ENCODE peak calls at places on chromosomes 1 and 21, in four cellular contexts. B, D, I and H are unnamed samples.

GRCh38 chr1:77412794-77413530 is 131.1 kb downstream of the AK5 start:
- DNase-seq in B (no peak), I (no peak), D (no peak), H (no peak)

GRCh38 chr1:244154882-244155531 is 103.9 kb downstream of the ZBTB18 start:
- DNase-seq in D (peak; percentile 81), I (no peak), B (no peak), H (no peak)

GRCh38 chr1:164320780-164321683 is 238.0 kb upstream of the PBX1 start:
- DNase-seq in I (no peak), B (no peak), D (peak; percentile 65), H (no peak)

GRCh38 chr1:147781056-147781471 is 20.7 kb upstream of the GJA5 start:
- DNase-seq in B (no peak), D (no peak), I (no peak), H (no peak)

GRCh38 chr1:68745006-68745405 is 248.1 kb upstream of the DEPDC1 start:
- DNase-seq in D (no peak), I (no peak), B (no peak), H (no peak)

GRCh38 chr1:224300346-224300745 is 29.6 kb downstream of the NVL start:
- DNase-seq in D (no peak), B (no peak), I (no peak), H (no peak)

GRCh38 chr1:72892461-72892860 is 610.1 kb upstream of the NEGR1 start:
- DNase-seq in D (no peak), I (no peak), B (no peak), H (no peak)

GRCh38 chr21:19507682-19508260 is 1104.2 kb upstream of the TMPRSS15 start:
- DNase-seq in D (no peak), B (no peak), I (no peak), H (no peak)

GRCh38 chr1:24085546-24085945 is 26.4 kb downstream of the MYOM3 start:
- DNase-seq in I (no peak), B (no peak), D (no peak), H (no peak)

GRCh38 chr1:94636625-94637024 is 95.1 kb upstream of the F3 start:
- DNase-seq in I (no peak), B (peak; percentile 56), D (no peak), H (no peak)

GRCh38 chr1:78104322-78104721 is 58.6 kb downstream of the GIPC2 start:
- DNase-seq in I (no peak), D (no peak), B (no peak), H (no peak)

GRCh38 chr21:39381009-39381408 is 32.1 kb upstream of the HMGN1 start:
- DNase-seq in B (no peak), D (no peak), I (no peak), H (no peak)

GRCh38 chr1:9317591-9318331 is 25.1 kb downstream of the SPSB1 start:
- DNase-seq in I (no peak), B (no peak), D (peak; percentile 90), H (no peak)

GRCh38 chr1:23215751-23216449 is 1.4 kb downstream of the HTR1D start:
- DNase-seq in D (no peak), I (no peak), B (no peak), H (no peak)

GRCh38 chr1:205805082-205805711 is 7.8 kb downstream of the SLC41A1 start:
- DNase-seq in B (no peak), I (no peak), D (no peak), H (no peak)

GRCh38 chr1:16420719-16421118 is 16.5 kb downstream of the SPATA21 start:
- DNase-seq in B (no peak), I (no peak), D (no peak), H (no peak)

GRCh38 chr1:890661-891060 is 33.1 kb upstream of the SAMD11 start:
- DNase-seq in B (no peak), I (no peak), D (no peak), H (no peak)

GRCh38 chr1:18972531-18972930 is 16.1 kb upstream of the IFFO2 start:
- DNase-seq in D (peak; percentile 55), B (no peak), I (no peak), H (peak; percentile 31)

GRCh38 chr1:25922633-25923567 is 16.7 kb upstream of the STMN1 start:
- DNase-seq in D (peak; percentile 75), I (no peak), B (peak; percentile 37), H (peak; percentile 83)

GRCh38 chr1:172360511-172360910 is 60.0 kb upstream of the C1orf105 start:
- DNase-seq in D (no peak), B (no peak), I (no peak), H (no peak)

GRCh38 chr21:43361493-43362296 is 65.2 kb downstream of the SIK1 start:
- DNase-seq in D (peak; percentile 83), I (no peak), B (peak; percentile 44), H (no peak)

GRCh38 chr1:155018617-155019348 is 14.8 kb downstream of the DCST2 start:
- DNase-seq in B (no peak), D (peak; percentile 63), I (no peak), H (no peak)

GRCh38 chr1:111203681-111204210 is 3.3 kb upstream of the DENND2D start:
- DNase-seq in D (peak; percentile 84), B (peak; percentile 96), I (peak; percentile 23), H (peak; percentile 89)

GRCh38 chr1:115314765-115315164 is 23.3 kb downstream of the NGF start:
- DNase-seq in B (peak; percentile 74), I (no peak), D (no peak), H (no peak)

GRCh38 chr21:14773777-14774345 is 227.7 kb upstream of the SAMSN1 start:
- DNase-seq in I (peak; percentile 18), D (peak; percentile 65), B (peak; percentile 56), H (no peak)

GRCh38 chr1:173048629-173049326 is 2.0 kb downstream of the TNFSF18 start:
- DNase-seq in D (no peak), B (no peak), I (no peak), H (no peak)

GRCh38 chr1:11746092-11746491 is 10.2 kb downstream of the AGTRAP start:
- DNase-seq in B (no peak), I (no peak), D (no peak), H (no peak)

GRCh38 chr1:95012389-95012788 is 60.4 kb downstream of the ALG14 start:
- DNase-seq in I (no peak), B (no peak), D (no peak), H (no peak)

GRCh38 chr21:44528634-44528995 is 11.4 kb downstream of the KRTAP10-1 start:
- DNase-seq in I (no peak), D (no peak), B (peak; percentile 8), H (peak; percentile 44)

GRCh38 chr1:230308039-230308438 is 118.1 kb downstream of the PGBD5 start:
- DNase-seq in I (peak; percentile 41), B (peak; percentile 77), D (peak; percentile 85), H (no peak)

GRCh38 chr1:67609572-67609939 is 75.4 kb upstream of the GADD45A start:
- DNase-seq in I (no peak), D (no peak), B (no peak), H (no peak)

GRCh38 chr21:25506887-25507286 is 100.4 kb downstream of the MRPL39 start:
- DNase-seq in I (no peak), B (no peak), D (no peak), H (no peak)

GRCh38 chr1:9438431-9439073 is 100.7 kb upstream of the SLC25A33 start:
- DNase-seq in B (peak; percentile 67), D (peak; percentile 87), I (peak; percentile 62), H (peak; percentile 90)

GRCh38 chr1:17890056-17890814 is 135.1 kb downstream of the ACTL8 start:
- DNase-seq in D (no peak), B (no peak), I (no peak), H (peak; percentile 69)

GRCh38 chr1:207659545-207660148 is 14.7 kb downstream of the CR1L start:
- DNase-seq in B (no peak), D (no peak), I (no peak), H (no peak)

GRCh38 chr1:103267271-103267670 is 158.9 kb upstream of the COL11A1 start:
- DNase-seq in I (no peak), B (no peak), D (no peak), H (no peak)

GRCh38 chr1:209768354-209768774 is 12.5 kb downstream of the TRAF3IP3 start:
- DNase-seq in D (no peak), I (no peak), B (peak; percentile 63), H (no peak)

GRCh38 chr1:205668951-205669340 is 11.4 kb downstream of the SLC45A3 start:
- DNase-seq in B (no peak), D (no peak), I (no peak), H (no peak)

GRCh38 chr1:56074357-56074717 is 505.0 kb downstream of the PLPP3 start:
- DNase-seq in I (no peak), D (no peak), B (no peak), H (no peak)

GRCh38 chr1:56071351-56071750 is 508.0 kb downstream of the PLPP3 start:
- DNase-seq in D (no peak), B (no peak), I (no peak), H (no peak)

GRCh38 chr1:56073206-56073605 is 506.2 kb downstream of the PLPP3 start:
- DNase-seq in B (no peak), D (no peak), I (no peak), H (no peak)

GRCh38 chr1:56072310-56072709 is 507.1 kb downstream of the PLPP3 start:
- DNase-seq in B (no peak), I (no peak), D (no peak), H (no peak)

GRCh38 chr1:56073614-56074356 is 505.6 kb downstream of the PLPP3 start:
- DNase-seq in B (peak; percentile 33), D (peak; percentile 87), I (peak; percentile 83), H (peak; percentile 87)
- TF ChIP-seq EP300 in B (peak; percentile 17), D (no peak), I (no peak), H (no peak)

DNA sequence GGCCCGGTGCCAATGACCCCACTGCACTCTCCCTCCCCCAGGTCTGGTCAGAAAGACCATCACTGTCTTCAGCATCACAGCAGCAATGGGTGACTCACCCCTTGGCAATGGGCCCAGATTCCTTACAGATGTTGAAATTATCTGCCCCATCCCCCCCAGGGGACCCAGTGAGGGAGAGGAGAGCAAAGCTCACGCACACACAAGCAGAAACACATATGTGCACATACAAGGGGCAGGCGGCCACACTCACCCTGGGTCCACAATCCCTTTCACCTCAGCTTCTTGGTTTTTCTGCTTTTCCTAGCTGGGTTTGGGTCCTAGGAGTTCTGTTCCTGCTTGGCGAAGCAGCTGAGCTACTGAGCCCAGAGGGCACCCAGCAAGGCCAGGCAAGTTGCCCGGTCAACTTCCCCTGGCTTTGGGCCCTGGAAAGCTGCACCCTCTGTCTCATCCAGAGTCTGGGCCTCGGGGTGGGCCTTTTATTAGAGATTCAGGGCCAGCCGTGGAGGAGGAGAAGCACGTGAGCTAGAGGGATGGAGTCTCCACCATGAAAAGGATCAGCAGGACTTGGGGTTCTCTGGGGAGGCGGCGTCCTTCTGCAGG is 2.6 kb downstream of the COL16A1 start:
- DNase-seq in B (peak; percentile 47), D (peak; percentile 99), I (peak; percentile 98), H (peak; percentile 95)
- TF ChIP-seq EP300 in B (no peak), D (peak; percentile 36), I (no peak), H (no peak)

GRCh38 chr1:15033264-15033663 is 120.3 kb upstream of the TMEM51 start:
- DNase-seq in B (no peak), I (no peak), D (no peak), H (no peak)
- TF ChIP-seq EP300 in B (no peak), I (no peak), D (no peak), H (no peak)

GRCh38 chr1:31951276-31951675 is 13.1 kb upstream of the PTP4A2 start:
- DNase-seq in D (no peak), I (no peak), B (no peak), H (no peak)

GRCh38 chr1:31955917-31956736 is 18.0 kb upstream of the PTP4A2 start:
- DNase-seq in D (peak; percentile 93), I (peak; percentile 65), B (peak; percentile 96), H (peak; percentile 91)

GRCh38 chr1:31957701-31958674 is 19.8 kb upstream of the PTP4A2 start:
- DNase-seq in I (no peak), D (no peak), B (peak; percentile 52), H (no peak)

GRCh38 chr1:31952825-31953220 is 14.7 kb upstream of the PTP4A2 start:
- DNase-seq in B (no peak), D (no peak), I (no peak), H (no peak)

GRCh38 chr1:31954607-31955283 is 16.6 kb upstream of the PTP4A2 start:
- DNase-seq in B (peak; percentile 97), I (peak; percentile 80), D (peak; percentile 97), H (peak; percentile 93)
- TF ChIP-seq EP300 in B (peak; percentile 96), I (peak; percentile 91), D (peak; percentile 79), H (peak; percentile 46)